ENCODE peak calls at places on chromosomes 11 and 22, in six cellular contexts. One of them, this sample, is unnamed.

GRCh38 chr11:75198278-75198948 is 42.2 kb upstream of the TPBGL start:
- DNase-seq in EL: no peak
- DNase-seq in naive B cell: no peak
- DNase-seq in LoVo: no peak
- DNase-seq in effector CD8-positive, alpha-beta T cell: no peak
- DNase-seq in astrocyte of the spinal cord: no peak
- DNase-seq in this sample: no peak

GRCh38 chr11:18248561-18248960 is at the start of gene SAA2:
- DNase-seq in EL: no peak
- DNase-seq in naive B cell: no peak
- DNase-seq in LoVo: no peak
- DNase-seq in effector CD8-positive, alpha-beta T cell: no peak
- DNase-seq in astrocyte of the spinal cord: no peak
- DNase-seq in this sample: no peak

GRCh38 chr11:122139595-122139866 is 23.5 kb upstream of the BLID start:
- DNase-seq in EL: no peak
- DNase-seq in naive B cell: no peak
- DNase-seq in LoVo: no peak
- DNase-seq in effector CD8-positive, alpha-beta T cell: no peak
- DNase-seq in astrocyte of the spinal cord: no peak
- DNase-seq in this sample: no peak

GRCh38 chr11:67409781-67410368 is 5.6 kb upstream of the CARNS1 start:
- DNase-seq in EL: no peak
- DNase-seq in naive B cell: peak
- DNase-seq in LoVo: no peak
- DNase-seq in effector CD8-positive, alpha-beta T cell: no peak
- DNase-seq in astrocyte of the spinal cord: no peak
- DNase-seq in this sample: no peak

GRCh38 chr11:19872526-19873135 is 160.0 kb downstream of the NAV2 start:
- DNase-seq in EL: no peak
- DNase-seq in naive B cell: no peak
- DNase-seq in LoVo: no peak
- DNase-seq in effector CD8-positive, alpha-beta T cell: no peak
- DNase-seq in astrocyte of the spinal cord: no peak
- DNase-seq in this sample: no peak

GRCh38 chr22:50089231-50090140 is at the start of gene MOV10L1:
- DNase-seq in EL: no peak
- DNase-seq in naive B cell: no peak
- DNase-seq in LoVo: no peak
- DNase-seq in effector CD8-positive, alpha-beta T cell: no peak
- DNase-seq in astrocyte of the spinal cord: peak
- DNase-seq in this sample: no peak

GRCh38 chr11:385594-386351 is 8.2 kb upstream of the PKP3 start:
- DNase-seq in EL: no peak
- DNase-seq in naive B cell: no peak
- DNase-seq in LoVo: no peak
- DNase-seq in effector CD8-positive, alpha-beta T cell: no peak
- DNase-seq in astrocyte of the spinal cord: no peak
- DNase-seq in this sample: no peak

GRCh38 chr11:61815790-61816735 is 740 bp downstream of the FADS1 start:
- DNase-seq in EL: peak
- DNase-seq in naive B cell: peak
- DNase-seq in LoVo: peak
- DNase-seq in effector CD8-positive, alpha-beta T cell: peak
- DNase-seq in astrocyte of the spinal cord: peak
- DNase-seq in this sample: no peak

GRCh38 chr11:61482513-61482912 is 26.0 kb upstream of the LRRC10B start:
- DNase-seq in EL: peak
- DNase-seq in naive B cell: no peak
- DNase-seq in LoVo: no peak
- DNase-seq in effector CD8-positive, alpha-beta T cell: no peak
- DNase-seq in astrocyte of the spinal cord: no peak
- DNase-seq in this sample: no peak

GRCh38 chr22:19986410-19987341 is 29.9 kb downstream of the ARVCF start:
- DNase-seq in EL: peak
- DNase-seq in naive B cell: peak
- DNase-seq in LoVo: peak
- DNase-seq in effector CD8-positive, alpha-beta T cell: peak
- DNase-seq in astrocyte of the spinal cord: peak
- DNase-seq in this sample: no peak

GRCh38 chr11:119635776-119636175 is 93.2 kb downstream of the NECTIN1 start:
- DNase-seq in EL: no peak
- DNase-seq in naive B cell: no peak
- DNase-seq in LoVo: no peak
- DNase-seq in effector CD8-positive, alpha-beta T cell: no peak
- DNase-seq in astrocyte of the spinal cord: no peak
- DNase-seq in this sample: no peak

GRCh38 chr11:71482746-71483364 is 29.9 kb downstream of the NADSYN1 start:
- DNase-seq in EL: no peak
- DNase-seq in naive B cell: no peak
- DNase-seq in LoVo: no peak
- DNase-seq in effector CD8-positive, alpha-beta T cell: no peak
- DNase-seq in astrocyte of the spinal cord: no peak
- DNase-seq in this sample: no peak

GRCh38 chr11:20035701-20036601 is 124.3 kb downstream of the DBX1 start:
- DNase-seq in EL: peak
- DNase-seq in naive B cell: no peak
- DNase-seq in LoVo: peak
- DNase-seq in effector CD8-positive, alpha-beta T cell: no peak
- DNase-seq in astrocyte of the spinal cord: peak
- DNase-seq in this sample: no peak

GRCh38 chr11:12397953-12398352 is 20.6 kb downstream of the PARVA start:
- DNase-seq in EL: peak
- DNase-seq in naive B cell: no peak
- DNase-seq in LoVo: no peak
- DNase-seq in effector CD8-positive, alpha-beta T cell: no peak
- DNase-seq in astrocyte of the spinal cord: peak
- DNase-seq in this sample: no peak

GRCh38 chr11:45275823-45276222 is 10.3 kb downstream of the SYT13 start:
- DNase-seq in EL: peak
- DNase-seq in naive B cell: no peak
- DNase-seq in LoVo: no peak
- DNase-seq in effector CD8-positive, alpha-beta T cell: no peak
- DNase-seq in astrocyte of the spinal cord: no peak
- DNase-seq in this sample: no peak

GRCh38 chr11:94885133-94885532 is 88.2 kb downstream of the CWC15 start:
- DNase-seq in EL: peak
- DNase-seq in naive B cell: no peak
- DNase-seq in LoVo: no peak
- DNase-seq in effector CD8-positive, alpha-beta T cell: no peak
- DNase-seq in astrocyte of the spinal cord: peak
- DNase-seq in this sample: peak

GRCh38 chr11:94067010-94067409 is 45.9 kb downstream of the HEPHL1 start:
- DNase-seq in EL: no peak
- DNase-seq in naive B cell: no peak
- DNase-seq in LoVo: no peak
- DNase-seq in effector CD8-positive, alpha-beta T cell: no peak
- DNase-seq in astrocyte of the spinal cord: peak
- DNase-seq in this sample: no peak

GRCh38 chr22:29727248-29727551 is 7.4 kb downstream of the CABP7 start:
- DNase-seq in EL: peak
- DNase-seq in naive B cell: no peak
- DNase-seq in LoVo: no peak
- DNase-seq in effector CD8-positive, alpha-beta T cell: no peak
- DNase-seq in astrocyte of the spinal cord: no peak
- DNase-seq in this sample: no peak

GRCh38 chr11:104151404-104152204 is 12.3 kb downstream of the PDGFD start:
- DNase-seq in EL: peak
- DNase-seq in naive B cell: no peak
- DNase-seq in LoVo: no peak
- DNase-seq in effector CD8-positive, alpha-beta T cell: no peak
- DNase-seq in astrocyte of the spinal cord: peak
- DNase-seq in this sample: no peak

GRCh38 chr11:27839226-27839913 is 139.1 kb upstream of the BDNF start:
- DNase-seq in EL: peak
- DNase-seq in naive B cell: no peak
- DNase-seq in LoVo: no peak
- DNase-seq in effector CD8-positive, alpha-beta T cell: no peak
- DNase-seq in astrocyte of the spinal cord: peak
- DNase-seq in this sample: no peak

GRCh38 chr11:94544832-94545640 is 1.3 kb downstream of the FUT4 start:
- DNase-seq in EL: peak
- DNase-seq in naive B cell: no peak
- DNase-seq in LoVo: peak
- DNase-seq in effector CD8-positive, alpha-beta T cell: no peak
- DNase-seq in astrocyte of the spinal cord: no peak
- DNase-seq in this sample: no peak

GRCh38 chr11:64745219-64745522 is 1.2 kb upstream of the RASGRP2 start:
- DNase-seq in EL: no peak
- DNase-seq in naive B cell: peak
- DNase-seq in LoVo: no peak
- DNase-seq in effector CD8-positive, alpha-beta T cell: peak
- DNase-seq in astrocyte of the spinal cord: no peak
- DNase-seq in this sample: no peak

GRCh38 chr11:41578421-41579047 is 119.1 kb upstream of the LRRC4C start:
- DNase-seq in EL: no peak
- DNase-seq in naive B cell: no peak
- DNase-seq in LoVo: peak
- DNase-seq in effector CD8-positive, alpha-beta T cell: no peak
- DNase-seq in astrocyte of the spinal cord: peak
- DNase-seq in this sample: no peak

GRCh38 chr22:33335611-33336279 is 277.6 kb upstream of the SYN3 start:
- DNase-seq in EL: no peak
- DNase-seq in naive B cell: no peak
- DNase-seq in LoVo: no peak
- DNase-seq in effector CD8-positive, alpha-beta T cell: no peak
- DNase-seq in astrocyte of the spinal cord: no peak
- DNase-seq in this sample: no peak

GRCh38 chr11:1160231-1161101 is 2.7 kb downstream of the MUC5AC start:
- DNase-seq in EL: no peak
- DNase-seq in naive B cell: no peak
- DNase-seq in LoVo: no peak
- DNase-seq in effector CD8-positive, alpha-beta T cell: no peak
- DNase-seq in astrocyte of the spinal cord: no peak
- DNase-seq in this sample: no peak

GRCh38 chr11:70573701-70574151 is 175.4 kb downstream of the CTTN start:
- DNase-seq in EL: no peak
- DNase-seq in naive B cell: no peak
- DNase-seq in LoVo: no peak
- DNase-seq in effector CD8-positive, alpha-beta T cell: no peak
- DNase-seq in astrocyte of the spinal cord: no peak
- DNase-seq in this sample: no peak

GRCh38 chr11:134580635-134581025 is 168.6 kb upstream of the B3GAT1 start:
- DNase-seq in EL: no peak
- DNase-seq in naive B cell: no peak
- DNase-seq in LoVo: no peak
- DNase-seq in effector CD8-positive, alpha-beta T cell: no peak
- DNase-seq in astrocyte of the spinal cord: no peak
- DNase-seq in this sample: no peak

GRCh38 chr11:326842-327580 is 6.4 kb upstream of the IFITM3 start:
- DNase-seq in EL: peak
- DNase-seq in naive B cell: peak
- DNase-seq in LoVo: no peak
- DNase-seq in effector CD8-positive, alpha-beta T cell: peak
- DNase-seq in astrocyte of the spinal cord: peak
- DNase-seq in this sample: peak

GRCh38 chr22:29375436-29376076 is 12.8 kb downstream of the AP1B1 start:
- DNase-seq in EL: no peak
- DNase-seq in naive B cell: no peak
- DNase-seq in LoVo: no peak
- DNase-seq in effector CD8-positive, alpha-beta T cell: no peak
- DNase-seq in astrocyte of the spinal cord: no peak
- DNase-seq in this sample: no peak

GRCh38 chr22:19664406-19664805 is 49.9 kb upstream of the SEPTIN5 start:
- DNase-seq in EL: no peak
- DNase-seq in naive B cell: no peak
- DNase-seq in LoVo: no peak
- DNase-seq in effector CD8-positive, alpha-beta T cell: no peak
- DNase-seq in astrocyte of the spinal cord: no peak
- DNase-seq in this sample: no peak

GRCh38 chr22:35612903-35613302 is 4.2 kb downstream of the MB start:
- DNase-seq in EL: no peak
- DNase-seq in naive B cell: no peak
- DNase-seq in LoVo: no peak
- DNase-seq in effector CD8-positive, alpha-beta T cell: no peak
- DNase-seq in astrocyte of the spinal cord: no peak
- DNase-seq in this sample: no peak

GRCh38 chr11:34068098-34068497 is 16.6 kb downstream of the CAPRIN1 start:
- DNase-seq in EL: peak
- DNase-seq in naive B cell: no peak
- DNase-seq in LoVo: no peak
- DNase-seq in effector CD8-positive, alpha-beta T cell: no peak
- DNase-seq in astrocyte of the spinal cord: peak
- DNase-seq in this sample: no peak

GRCh38 chr11:111443032-111443431 is 64.0 kb upstream of the POU2AF1 start:
- DNase-seq in EL: no peak
- DNase-seq in naive B cell: no peak
- DNase-seq in LoVo: no peak
- DNase-seq in effector CD8-positive, alpha-beta T cell: no peak
- DNase-seq in astrocyte of the spinal cord: no peak
- DNase-seq in this sample: no peak

GRCh38 chr11:31812392-31813241 is 1.5 kb upstream of the PAX6 start:
- DNase-seq in EL: no peak
- DNase-seq in naive B cell: no peak
- DNase-seq in LoVo: no peak
- DNase-seq in effector CD8-positive, alpha-beta T cell: no peak
- DNase-seq in astrocyte of the spinal cord: peak
- DNase-seq in this sample: no peak

GRCh38 chr11:69009441-69010211 is 3.4 kb downstream of the MRGPRF start:
- DNase-seq in EL: no peak
- DNase-seq in naive B cell: no peak
- DNase-seq in LoVo: no peak
- DNase-seq in effector CD8-positive, alpha-beta T cell: no peak
- DNase-seq in astrocyte of the spinal cord: no peak
- DNase-seq in this sample: no peak

GRCh38 chr11:111586305-111586915 is 15.8 kb upstream of the SIK2 start:
- DNase-seq in EL: peak
- DNase-seq in naive B cell: peak
- DNase-seq in LoVo: peak
- DNase-seq in effector CD8-positive, alpha-beta T cell: peak
- DNase-seq in astrocyte of the spinal cord: peak
- DNase-seq in this sample: no peak

GRCh38 chr11:2077061-2077802 is 62.0 kb downstream of the IGF2 start:
- DNase-seq in EL: peak
- DNase-seq in naive B cell: no peak
- DNase-seq in LoVo: peak
- DNase-seq in effector CD8-positive, alpha-beta T cell: no peak
- DNase-seq in astrocyte of the spinal cord: peak
- DNase-seq in this sample: no peak

GRCh38 chr22:39171623-39172264 is 19.3 kb upstream of the CBX7 start:
- DNase-seq in EL: no peak
- DNase-seq in naive B cell: no peak
- DNase-seq in LoVo: no peak
- DNase-seq in effector CD8-positive, alpha-beta T cell: no peak
- DNase-seq in astrocyte of the spinal cord: no peak
- DNase-seq in this sample: no peak

GRCh38 chr22:47043835-47044721 is 281.6 kb downstream of the TBC1D22A start:
- DNase-seq in EL: peak
- DNase-seq in naive B cell: no peak
- DNase-seq in LoVo: no peak
- DNase-seq in effector CD8-positive, alpha-beta T cell: no peak
- DNase-seq in astrocyte of the spinal cord: peak
- DNase-seq in this sample: no peak

This sample was measured in GM12878.